ENCODE peak calls at places on chromosome 1, in four cellular contexts. S, I, Q and N are unnamed samples.

GRCh38 chr1:28756846-28757245 is 20.1 kb downstream of the YTHDF2 start:
- DNase-seq in S (no peak), I (no peak), Q (no peak), N (no peak)

GRCh38 chr1:869499-870244 is 54.1 kb upstream of the SAMD11 start:
- DNase-seq in S (peak), I (peak), Q (peak), N (peak)

GRCh38 chr1:27626031-27626935 is 8.7 kb downstream of the FGR start:
- DNase-seq in S (no peak), I (no peak), Q (no peak), N (no peak)

GRCh38 chr1:152884506-152884905 is 6.4 kb downstream of the SMCP start:
- DNase-seq in S (no peak), I (no peak), Q (no peak), N (no peak)

GRCh38 chr1:65177457-65177856 is 29.5 kb downstream of the AK4 start:
- DNase-seq in S (no peak), I (no peak), Q (no peak), N (no peak)

GRCh38 chr1:37477198-37477931 is 3.0 kb downstream of the ZC3H12A start:
- DNase-seq in S (no peak), I (peak), Q (no peak), N (no peak)

GRCh38 chr1:184158911-184159701 is 107.6 kb downstream of the TSEN15 start:
- DNase-seq in S (no peak), I (no peak), Q (no peak), N (no peak)

GRCh38 chr1:221683681-221684080 is 58.2 kb downstream of the DUSP10 start:
- DNase-seq in S (no peak), I (no peak), Q (no peak), N (no peak)

GRCh38 chr1:28087614-28088167 is 719 bp downstream of the EYA3 start:
- DNase-seq in S (no peak), I (peak), Q (no peak), N (no peak)

GRCh38 chr1:162972768-162973167 is 96.4 kb upstream of the RGS4 start:
- DNase-seq in S (no peak), I (no peak), Q (no peak), N (no peak)

GRCh38 chr1:12132078-12132477 is 34.7 kb upstream of the TNFRSF1B start:
- DNase-seq in S (no peak), I (no peak), Q (peak), N (no peak)

GRCh38 chr1:86861424-86861823 is 52.5 kb downstream of the SELENOF start:
- DNase-seq in S (no peak), I (no peak), Q (no peak), N (no peak)

GRCh38 chr1:246930830-246931548 is 759 bp downstream of the AHCTF1 start:
- DNase-seq in S (peak), I (peak), Q (peak), N (peak)

GRCh38 chr1:202162418-202163280 is 2.2 kb upstream of the PTPN7 start:
- DNase-seq in S (no peak), I (peak), Q (no peak), N (no peak)

GRCh38 chr1:76867342-76868130 is at the start of gene ST6GALNAC5:
- DNase-seq in S (peak), I (no peak), Q (no peak), N (no peak)

GRCh38 chr1:36322786-36323635 is 434 bp downstream of the EVA1B start:
- DNase-seq in S (no peak), I (no peak), Q (no peak), N (no peak)

GRCh38 chr1:246609632-246610031 is 43.4 kb downstream of the CNST start:
- DNase-seq in S (no peak), I (no peak), Q (no peak), N (no peak)

GRCh38 chr1:9700340-9700739 is 48.8 kb downstream of the PIK3CD start:
- DNase-seq in S (no peak), I (no peak), Q (no peak), N (no peak)

GRCh38 chr1:74755475-74755874 is 22.5 kb downstream of the TYW3 start:
- DNase-seq in S (no peak), I (no peak), Q (no peak), N (no peak)

GRCh38 chr1:30834249-30834648 is 74.3 kb downstream of the SDC3 start:
- DNase-seq in S (no peak), I (no peak), Q (no peak), N (no peak)

GRCh38 chr1:102628008-102628736 is 480.1 kb downstream of the COL11A1 start:
- DNase-seq in S (no peak), I (no peak), Q (peak), N (peak)